ENCODE peak calls at places on chromosomes 5 and 9, in eight cellular contexts. One of them, this sample, is unnamed. For H3K36me3 and H3K9me3, the result is how much of the 10 kb centered on the place peaks cover.

GRCh38 chr9:134268308-134268724 is 57.9 kb upstream of the RXRA start:
- DNase-seq in body of pancreas: no peak
- DNase-seq in pancreas: no peak
- DNase-seq in uterus: no peak
- DNase-seq in psoas muscle: no peak
- DNase-seq in lower lobe of right lung: no peak
- DNase-seq in CD4-positive, alpha-beta memory T cell: no peak
- DNase-seq in H1: no peak
- DNase-seq in this sample: no peak

GRCh38 chr5:73182282-73182681 is 9.3 kb downstream of the TMEM174 start:
- DNase-seq in CD4-positive, alpha-beta memory T cell: no peak
- DNase-seq in H1: no peak
- DNase-seq in uterus: no peak
- DNase-seq in lower lobe of right lung: no peak
- DNase-seq in psoas muscle: no peak
- DNase-seq in pancreas: no peak
- DNase-seq in body of pancreas: no peak
- DNase-seq in this sample: no peak

GRCh38 chr5:73899916-73900315 is 273.9 kb downstream of the ARHGEF28 start:
- DNase-seq in H1: no peak
- DNase-seq in pancreas: no peak
- DNase-seq in lower lobe of right lung: no peak
- DNase-seq in uterus: no peak
- DNase-seq in body of pancreas: no peak
- DNase-seq in psoas muscle: no peak
- DNase-seq in CD4-positive, alpha-beta memory T cell: no peak
- DNase-seq in this sample: no peak

GRCh38 chr9:72579880-72580570 is 58.6 kb downstream of the TMC1 start:
- DNase-seq in uterus: no peak
- DNase-seq in psoas muscle: no peak
- DNase-seq in H1: no peak
- DNase-seq in CD4-positive, alpha-beta memory T cell: no peak
- DNase-seq in pancreas: no peak
- DNase-seq in lower lobe of right lung: no peak
- DNase-seq in body of pancreas: no peak
- DNase-seq in this sample: no peak

GRCh38 chr9:32351845-32352244 is 32.6 kb upstream of the ACO1 start:
- DNase-seq in pancreas: no peak
- DNase-seq in body of pancreas: no peak
- DNase-seq in psoas muscle: no peak
- DNase-seq in CD4-positive, alpha-beta memory T cell: no peak
- DNase-seq in H1: peak
- DNase-seq in lower lobe of right lung: no peak
- DNase-seq in uterus: no peak
- DNase-seq in this sample: no peak

GRCh38 chr5:96963267-96963666 is 27.4 kb downstream of the LNPEP start:
- DNase-seq in lower lobe of right lung: no peak
- DNase-seq in H1: no peak
- DNase-seq in uterus: peak
- DNase-seq in body of pancreas: peak
- DNase-seq in psoas muscle: peak
- DNase-seq in pancreas: peak
- DNase-seq in CD4-positive, alpha-beta memory T cell: no peak
- DNase-seq in this sample: no peak

GRCh38 chr9:70411141-70411929 is 3.1 kb downstream of the KLF9 start:
- DNase-seq in pancreas: peak
- DNase-seq in body of pancreas: peak
- DNase-seq in uterus: peak
- DNase-seq in CD4-positive, alpha-beta memory T cell: peak
- DNase-seq in H1: no peak
- DNase-seq in lower lobe of right lung: peak
- DNase-seq in psoas muscle: peak
- DNase-seq in this sample: no peak

GRCh38 chr5:123119334-123119986 is 30.4 kb downstream of the PRDM6 start:
- DNase-seq in uterus: no peak
- DNase-seq in pancreas: no peak
- DNase-seq in psoas muscle: no peak
- DNase-seq in H1: peak
- DNase-seq in body of pancreas: peak
- DNase-seq in CD4-positive, alpha-beta memory T cell: no peak
- DNase-seq in lower lobe of right lung: peak
- DNase-seq in this sample: no peak

GRCh38 chr9:91162784-91163440 is 198.8 kb downstream of the AUH start:
- DNase-seq in body of pancreas: peak
- DNase-seq in CD4-positive, alpha-beta memory T cell: no peak
- DNase-seq in uterus: no peak
- DNase-seq in H1: no peak
- DNase-seq in lower lobe of right lung: peak
- DNase-seq in psoas muscle: no peak
- DNase-seq in pancreas: no peak
- DNase-seq in this sample: no peak

GRCh38 chr5:146797683-146798082 is 80.9 kb downstream of the PPP2R2B start:
- DNase-seq in body of pancreas: no peak
- DNase-seq in uterus: no peak
- DNase-seq in pancreas: no peak
- DNase-seq in psoas muscle: no peak
- DNase-seq in lower lobe of right lung: no peak
- DNase-seq in H1: no peak
- DNase-seq in CD4-positive, alpha-beta memory T cell: no peak
- DNase-seq in this sample: no peak

GRCh38 chr9:2939368-2939767 is 95.5 kb upstream of the PUM3 start:
- DNase-seq in lower lobe of right lung: no peak
- DNase-seq in CD4-positive, alpha-beta memory T cell: no peak
- DNase-seq in pancreas: no peak
- DNase-seq in H1: no peak
- DNase-seq in psoas muscle: no peak
- DNase-seq in uterus: no peak
- DNase-seq in body of pancreas: no peak
- DNase-seq in this sample: no peak

GRCh38 chr5:39624268-39624886 is 199.6 kb upstream of the DAB2 start:
- DNase-seq in H1: no peak
- DNase-seq in lower lobe of right lung: no peak
- DNase-seq in body of pancreas: peak
- DNase-seq in psoas muscle: no peak
- DNase-seq in pancreas: peak
- DNase-seq in uterus: no peak
- DNase-seq in CD4-positive, alpha-beta memory T cell: no peak
- DNase-seq in this sample: no peak

GRCh38 chr5:75660678-75661465 is 49.6 kb downstream of the ANKDD1B start:
- DNase-seq in body of pancreas: no peak
- DNase-seq in lower lobe of right lung: no peak
- DNase-seq in uterus: no peak
- DNase-seq in pancreas: no peak
- DNase-seq in psoas muscle: no peak
- DNase-seq in H1: no peak
- DNase-seq in CD4-positive, alpha-beta memory T cell: no peak
- DNase-seq in this sample: no peak

GRCh38 chr5:80438739-80439138 is 30.9 kb downstream of the ZFYVE16 start:
- DNase-seq in CD4-positive, alpha-beta memory T cell: no peak
- DNase-seq in uterus: no peak
- DNase-seq in body of pancreas: peak
- DNase-seq in lower lobe of right lung: no peak
- DNase-seq in H1: no peak
- DNase-seq in pancreas: no peak
- DNase-seq in psoas muscle: no peak
- DNase-seq in this sample: no peak

GRCh38 chr5:149100331-149100730 is 37.5 kb upstream of the SH3TC2 start:
- DNase-seq in H1: no peak
- DNase-seq in pancreas: no peak
- DNase-seq in uterus: no peak
- DNase-seq in CD4-positive, alpha-beta memory T cell: no peak
- DNase-seq in psoas muscle: no peak
- DNase-seq in lower lobe of right lung: no peak
- DNase-seq in body of pancreas: no peak
- DNase-seq in this sample: no peak

GRCh38 chr9:95459218-95459617 is 57.6 kb downstream of the PTCH1 start:
- DNase-seq in lower lobe of right lung: no peak
- DNase-seq in psoas muscle: no peak
- DNase-seq in body of pancreas: no peak
- DNase-seq in CD4-positive, alpha-beta memory T cell: no peak
- DNase-seq in uterus: no peak
- DNase-seq in H1: no peak
- DNase-seq in pancreas: no peak
- DNase-seq in this sample: no peak
- H3K36me3 ChIP-seq in lower lobe of right lung: half or more
- H3K36me3 ChIP-seq in psoas muscle: half or more
- H3K36me3 ChIP-seq in body of pancreas: under half
- H3K36me3 ChIP-seq in CD4-positive, alpha-beta memory T cell: under half
- H3K36me3 ChIP-seq in uterus: under half
- H3K36me3 ChIP-seq in H1: under half
- H3K36me3 ChIP-seq in pancreas: under half
- H3K36me3 ChIP-seq in this sample: under half

GRCh38 chr5:82399111-82399510 is 121.0 kb upstream of the RPS23 start:
- DNase-seq in CD4-positive, alpha-beta memory T cell: no peak
- DNase-seq in lower lobe of right lung: no peak
- DNase-seq in H1: no peak
- DNase-seq in psoas muscle: no peak
- DNase-seq in pancreas: no peak
- DNase-seq in body of pancreas: no peak
- DNase-seq in uterus: no peak
- DNase-seq in this sample: no peak

GRCh38 chr5:82396396-82396795 is 118.2 kb upstream of the RPS23 start:
- DNase-seq in uterus: no peak
- DNase-seq in psoas muscle: no peak
- DNase-seq in lower lobe of right lung: no peak
- DNase-seq in CD4-positive, alpha-beta memory T cell: no peak
- DNase-seq in pancreas: no peak
- DNase-seq in H1: no peak
- DNase-seq in body of pancreas: no peak
- DNase-seq in this sample: no peak

GRCh38 chr5:82397741-82398320 is 119.7 kb upstream of the RPS23 start:
- DNase-seq in lower lobe of right lung: no peak
- DNase-seq in uterus: no peak
- DNase-seq in pancreas: no peak
- DNase-seq in psoas muscle: no peak
- DNase-seq in CD4-positive, alpha-beta memory T cell: no peak
- DNase-seq in body of pancreas: no peak
- DNase-seq in H1: no peak
- DNase-seq in this sample: no peak

GRCh38 chr5:82393951-82394350 is 115.8 kb upstream of the RPS23 start:
- DNase-seq in H1: no peak
- DNase-seq in pancreas: no peak
- DNase-seq in lower lobe of right lung: no peak
- DNase-seq in CD4-positive, alpha-beta memory T cell: no peak
- DNase-seq in psoas muscle: no peak
- DNase-seq in body of pancreas: no peak
- DNase-seq in uterus: no peak
- DNase-seq in this sample: no peak

DNA sequence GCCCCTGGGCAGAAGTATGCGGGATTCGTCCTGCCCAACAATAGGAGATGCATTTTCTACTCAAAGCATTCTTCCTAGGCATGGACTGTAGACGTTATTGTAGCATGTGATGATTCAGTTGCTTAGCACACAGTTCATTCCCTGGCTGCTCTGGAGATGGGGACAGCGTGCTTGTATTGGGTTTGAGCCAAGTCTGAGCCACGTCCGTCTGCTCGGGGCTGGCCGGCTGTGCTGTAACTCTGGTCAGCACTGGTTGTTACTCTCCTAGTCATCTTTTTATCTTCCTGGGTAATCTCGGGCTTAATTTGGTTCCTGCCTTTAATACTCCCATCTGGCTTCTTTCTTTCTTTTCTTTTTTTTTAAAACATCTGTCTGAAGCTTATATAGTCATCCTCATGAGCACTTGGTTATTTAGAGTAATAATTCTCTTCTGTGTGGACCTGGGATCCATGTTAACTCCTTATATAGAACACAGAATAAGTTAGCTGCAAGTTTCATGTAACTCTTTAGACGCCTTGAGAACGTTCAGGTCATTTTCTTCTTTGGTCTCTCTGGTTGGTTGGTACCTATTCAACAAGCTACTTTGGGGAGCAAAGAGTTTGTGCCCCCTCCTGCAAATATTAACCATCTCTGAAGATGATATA is 118.8 kb upstream of the RPS23 start:
- DNase-seq in H1: no peak
- DNase-seq in pancreas: peak
- DNase-seq in lower lobe of right lung: peak
- DNase-seq in psoas muscle: peak
- DNase-seq in uterus: peak
- DNase-seq in CD4-positive, alpha-beta memory T cell: no peak
- DNase-seq in body of pancreas: peak
- DNase-seq in this sample: no peak
- H3K27ac ChIP-seq in H1: no peak
- H3K27ac ChIP-seq in pancreas: no peak
- H3K27ac ChIP-seq in lower lobe of right lung: no peak
- H3K27ac ChIP-seq in psoas muscle: peak
- H3K27ac ChIP-seq in uterus: no peak
- H3K27ac ChIP-seq in CD4-positive, alpha-beta memory T cell: no peak
- H3K27ac ChIP-seq in body of pancreas: no peak
- H3K27ac ChIP-seq in this sample: no peak

DNA sequence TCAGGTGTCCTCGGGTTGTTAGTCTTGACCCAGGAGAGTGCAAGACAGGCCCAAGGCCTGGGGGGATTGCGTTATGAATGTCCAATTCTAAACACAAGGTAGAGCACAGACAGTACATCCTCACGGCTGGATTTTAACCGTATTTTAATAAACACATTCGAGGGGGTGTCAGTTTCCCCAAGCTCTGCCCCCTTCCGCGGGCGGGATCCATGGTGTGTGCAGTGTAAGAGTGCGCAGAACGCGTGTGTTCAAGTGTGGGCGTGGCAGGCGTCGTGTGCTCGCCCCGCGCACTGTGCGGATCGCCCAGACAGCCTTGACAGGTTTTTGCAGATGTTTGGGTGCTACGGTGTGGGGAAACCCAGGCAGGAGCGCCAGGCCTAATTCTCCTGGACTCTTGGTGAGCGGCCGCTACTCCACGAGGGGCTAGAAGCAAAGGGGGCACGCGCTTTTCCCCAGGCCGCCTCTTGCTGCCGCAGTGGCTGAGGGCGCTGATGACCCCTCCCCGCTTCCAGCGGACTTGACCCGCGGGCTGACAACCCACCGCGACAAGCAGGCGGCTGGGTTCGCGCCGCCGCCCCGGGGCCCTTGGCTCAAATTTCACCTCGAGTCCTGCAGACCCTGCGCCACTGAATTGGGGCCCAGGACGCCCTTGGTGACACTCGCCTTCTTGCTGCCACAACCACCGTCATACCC is 6.0 kb upstream of the DMRT3 start:
- DNase-seq in body of pancreas: no peak
- DNase-seq in pancreas: no peak
- DNase-seq in psoas muscle: no peak
- DNase-seq in CD4-positive, alpha-beta memory T cell: no peak
- DNase-seq in uterus: no peak
- DNase-seq in H1: no peak
- DNase-seq in lower lobe of right lung: no peak
- DNase-seq in this sample: no peak
- H3K9me3 ChIP-seq in body of pancreas: under half
- H3K9me3 ChIP-seq in pancreas: under half
- H3K9me3 ChIP-seq in psoas muscle: under half
- H3K9me3 ChIP-seq in CD4-positive, alpha-beta memory T cell: under half
- H3K9me3 ChIP-seq in uterus: under half
- H3K9me3 ChIP-seq in H1: under half
- H3K9me3 ChIP-seq in lower lobe of right lung: under half
- H3K9me3 ChIP-seq in this sample: under half

DNA sequence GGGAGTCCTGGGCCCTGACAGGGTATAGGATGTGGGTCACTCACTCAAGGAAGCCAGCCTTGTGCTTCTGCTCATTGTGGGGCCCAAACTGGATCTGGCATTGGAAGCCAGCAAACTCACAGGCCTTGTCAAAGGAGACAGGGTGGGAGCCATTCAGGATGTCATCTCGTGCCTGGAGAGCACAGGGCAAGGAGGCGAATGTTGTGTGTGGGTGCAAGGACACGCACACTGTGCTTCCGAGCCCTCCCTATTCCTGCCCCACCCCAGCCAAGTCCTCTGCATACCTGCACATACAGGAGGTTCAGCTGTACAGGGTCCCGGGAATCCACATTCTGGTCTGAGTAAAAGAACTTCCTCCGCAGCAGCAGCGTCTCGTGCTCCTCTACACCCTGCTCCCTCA is 8.1 kb downstream of the TLN1 start:
- DNase-seq in H1: no peak
- DNase-seq in psoas muscle: no peak
- DNase-seq in uterus: no peak
- DNase-seq in pancreas: no peak
- DNase-seq in CD4-positive, alpha-beta memory T cell: no peak
- DNase-seq in lower lobe of right lung: no peak
- DNase-seq in body of pancreas: no peak
- DNase-seq in this sample: no peak
- H3K36me3 ChIP-seq in H1: under half
- H3K36me3 ChIP-seq in psoas muscle: half or more
- H3K36me3 ChIP-seq in uterus: under half
- H3K36me3 ChIP-seq in pancreas: half or more
- H3K36me3 ChIP-seq in CD4-positive, alpha-beta memory T cell: half or more
- H3K36me3 ChIP-seq in lower lobe of right lung: half or more
- H3K36me3 ChIP-seq in body of pancreas: under half
- H3K36me3 ChIP-seq in this sample: under half